ENCODE peak calls at places on chromosome X, in seven cellular contexts. J, E, W, I, F, H and M are unnamed samples.

GRCh38 chrX:38854305-38854704 is 53.0 kb downstream of the MID1IP1 start:
- DNase-seq in J (no peak), E (no peak), W (no peak), I (no peak), F (no peak), H (no peak), M (no peak)

GRCh38 chrX:49042581-49043219 is 457 bp downstream of the TFE3 start:
- DNase-seq in J (no peak), E (no peak), W (no peak), I (no peak), F (peak; percentile 10), H (no peak), M (no peak)

GRCh38 chrX:51395807-51396728 is 63.4 kb downstream of the NUDT10 start:
- DNase-seq in J (peak; percentile 69), E (peak; percentile 21), W (peak; percentile 31), I (no peak), F (no peak), H (no peak), M (no peak)

GRCh38 chrX:19772306-19772705 is 115.1 kb downstream of the SH3KBP1 start:
- DNase-seq in J (no peak), E (peak; percentile 50), W (no peak), I (no peak), F (peak; percentile 46), H (no peak), M (no peak)

GRCh38 chrX:65690057-65690855 is 22.8 kb downstream of the MSN start:
- DNase-seq in J (no peak), E (peak; percentile 53), W (no peak), I (no peak), F (peak; percentile 79), H (no peak), M (no peak)

GRCh38 chrX:121244511-121244910 is 197.1 kb downstream of the GLUD2 start:
- DNase-seq in J (no peak), E (no peak), W (no peak), I (no peak), F (no peak), H (no peak), M (no peak)

GRCh38 chrX:119758682-119759332 is 419 bp downstream of the SOWAHD start:
- DNase-seq in J (peak; percentile 80), E (no peak), W (no peak), I (no peak), F (no peak), H (peak; percentile 28), M (no peak)

GRCh38 chrX:118497180-118497814 is 1.7 kb downstream of the DOCK11 start:
- DNase-seq in J (no peak), E (no peak), W (no peak), I (no peak), F (no peak), H (peak; percentile 64), M (no peak)

GRCh38 chrX:24266996-24267395 is 46.9 kb downstream of the SUPT20HL2 start:
- DNase-seq in J (no peak), E (no peak), W (no peak), I (no peak), F (peak; percentile 18), H (no peak), M (no peak)

GRCh38 chrX:155865193-155865592 is 16.0 kb upstream of the VAMP7 start:
- DNase-seq in J (no peak), E (no peak), W (no peak), I (no peak), F (no peak), H (no peak), M (peak; percentile 63)

GRCh38 chrX:8988456-8988855 is 45.5 kb downstream of the FAM9B start:
- DNase-seq in J (no peak), E (peak; percentile 74), W (peak; percentile 47), I (peak; percentile 21), F (peak; percentile 17), H (peak; percentile 80), M (peak; percentile 63)

GRCh38 chrX:148043456-148043855 is 62.3 kb downstream of the FMR1NB start:
- DNase-seq in J (no peak), E (peak; percentile 13), W (no peak), I (no peak), F (no peak), H (no peak), M (no peak)

GRCh38 chrX:23825675-23826074 is 42.7 kb downstream of the SAT1 start:
- DNase-seq in J (no peak), E (no peak), W (no peak), I (no peak), F (no peak), H (no peak), M (no peak)

GRCh38 chrX:44244008-44244407 is 99.5 kb downstream of the EFHC2 start:
- DNase-seq in J (no peak), E (peak; percentile 61), W (no peak), I (no peak), F (peak; percentile 24), H (peak; percentile 17), M (no peak)

GRCh38 chrX:3501833-3502535 is 155.5 kb upstream of the MXRA5 start:
- DNase-seq in J (no peak), E (no peak), W (no peak), I (no peak), F (no peak), H (no peak), M (no peak)

GRCh38 chrX:11474576-11474975 is 181.4 kb downstream of the AMELX start:
- DNase-seq in J (no peak), E (no peak), W (no peak), I (no peak), F (no peak), H (no peak), M (no peak)

GRCh38 chrX:41335590-41336331 is 1.8 kb downstream of the DDX3X start:
- DNase-seq in J (no peak), E (peak; percentile 50), W (no peak), I (no peak), F (peak; percentile 22), H (no peak), M (no peak)

GRCh38 chrX:40299028-40299479 is 201.3 kb upstream of the BCOR start:
- DNase-seq in J (peak; percentile 76), E (peak; percentile 5), W (no peak), I (no peak), F (peak; percentile 1), H (no peak), M (no peak)

GRCh38 chrX:40152173-40152705 is 54.5 kb upstream of the BCOR start:
- DNase-seq in J (peak; percentile 78), E (no peak), W (peak; percentile 62), I (peak; percentile 54), F (no peak), H (no peak), M (no peak)

GRCh38 chrX:154791951-154792350 is 13.3 kb downstream of the MPP1 start:
- DNase-seq in J (no peak), E (no peak), W (no peak), I (no peak), F (no peak), H (no peak), M (no peak)

GRCh38 chrX:123732679-123733363 is at the start of gene THOC2:
- DNase-seq in J (peak; percentile 86), E (peak; percentile 84), W (peak; percentile 92), I (peak; percentile 85), F (peak; percentile 88), H (peak; percentile 91), M (peak; percentile 94)

GRCh38 chrX:115966920-115967319 is 203.6 kb upstream of the AGTR2 start:
- DNase-seq in J (no peak), E (no peak), W (no peak), I (no peak), F (no peak), H (no peak), M (no peak)

GRCh38 chrX:115957862-115958490 is 212.6 kb upstream of the AGTR2 start:
- DNase-seq in J (peak; percentile 81), E (no peak), W (no peak), I (no peak), F (no peak), H (no peak), M (no peak)

GRCh38 chrX:19684265-19684664 is 169.0 kb upstream of the MAP3K15 start:
- DNase-seq in J (no peak), E (no peak), W (no peak), I (no peak), F (no peak), H (peak; percentile 69), M (no peak)

GRCh38 chrX:69523314-69523713 is 19.2 kb downstream of the NALF2 start:
- DNase-seq in J (no peak), E (no peak), W (no peak), I (no peak), F (no peak), H (no peak), M (no peak)

GRCh38 chrX:132474522-132474921 is 14.3 kb downstream of the MBNL3 start:
- DNase-seq in J (no peak), E (peak; percentile 33), W (no peak), I (no peak), F (no peak), H (no peak), M (no peak)

GRCh38 chrX:2351321-2351720 is 149.5 kb downstream of the DHRSX start:
- DNase-seq in J (no peak), E (peak; percentile 51), W (no peak), I (no peak), F (peak; percentile 76), H (no peak), M (no peak)

GRCh38 chrX:26409636-26410035 is 193.7 kb downstream of the MAGEB5 start:
- DNase-seq in J (no peak), E (no peak), W (no peak), I (no peak), F (no peak), H (no peak), M (no peak)

GRCh38 chrX:131828482-131828881 is 194.6 kb upstream of the STK26 start:
- DNase-seq in J (no peak), E (no peak), W (no peak), I (no peak), F (no peak), H (peak; percentile 6), M (no peak)

GRCh38 chrX:40121618-40122017 is 23.9 kb upstream of the BCOR start:
- DNase-seq in J (no peak), E (no peak), W (no peak), I (no peak), F (no peak), H (no peak), M (no peak)